ENCODE peak calls at places on chromosomes 2 and 18, in four cellular contexts. J is HepG2, P is K562, Q is GM12878. K is an unnamed sample.

GRCh38 chr2:33153008-33153407 is 206.3 kb downstream of the LTBP1 start:
- DNase-seq in J (no peak), P (no peak), Q (no peak), K (no peak)

GRCh38 chr2:3535794-3536681 is 16.7 kb upstream of the ADI1 start:
- DNase-seq in J (peak; percentile 88), P (peak; percentile 47), Q (no peak), K (no peak)

GRCh38 chr2:72137498-72138010 is 10.1 kb downstream of the CYP26B1 start:
- DNase-seq in J (peak; percentile 58), P (peak; percentile 89), Q (no peak), K (peak; percentile 79)

GRCh38 chr2:29110916-29111315 is 4.3 kb upstream of the CLIP4 start:
- DNase-seq in J (no peak), P (no peak), Q (no peak), K (no peak)

GRCh38 chr2:70983506-70984227 is 5.2 kb downstream of the ANKRD53 start:
- DNase-seq in J (no peak), P (no peak), Q (no peak), K (no peak)

GRCh38 chr2:217282531-217282930 is 422.7 kb upstream of the TNP1 start:
- DNase-seq in J (no peak), P (no peak), Q (no peak), K (no peak)

GRCh38 chr18:22417496-22418188 is at the start of gene CTAGE1:
- DNase-seq in J (no peak), P (no peak), Q (no peak), K (no peak)

GRCh38 chr2:43041661-43042360 is 184.6 kb downstream of the ZFP36L2 start:
- DNase-seq in J (peak; percentile 46), P (peak; percentile 77), Q (no peak), K (peak; percentile 28)

GRCh38 chr2:190648289-190649034 is 421 bp upstream of the NAB1 start:
- DNase-seq in J (peak; percentile 58), P (peak; percentile 86), Q (peak; percentile 17), K (peak; percentile 77)

GRCh38 chr2:237859082-237859433 is 365 bp upstream of the RAMP1 start:
- DNase-seq in J (no peak), P (no peak), Q (no peak), K (no peak)

GRCh38 chr2:67065046-67065445 is 332.1 kb upstream of the ETAA1 start:
- DNase-seq in J (no peak), P (no peak), Q (no peak), K (no peak)

GRCh38 chr2:109454304-109454703 is 159.5 kb downstream of the SEPTIN10 start:
- DNase-seq in J (no peak), P (no peak), Q (no peak), K (no peak)

GRCh38 chr2:237886702-237887481 is 27.5 kb downstream of the RAMP1 start:
- DNase-seq in J (no peak), P (no peak), Q (no peak), K (no peak)

GRCh38 chr2:237298323-237299118 is 115.4 kb downstream of the COL6A3 start:
- DNase-seq in J (peak; percentile 51), P (no peak), Q (no peak), K (no peak)

GRCh38 chr2:85324639-85325465 is 2.9 kb downstream of the TGOLN2 start:
- DNase-seq in J (peak; percentile 99), P (no peak), Q (no peak), K (no peak)

GRCh38 chr2:30096451-30096850 is 50.4 kb upstream of the YPEL5 start:
- DNase-seq in J (no peak), P (no peak), Q (no peak), K (no peak)

GRCh38 chr2:30828586-30828985 is 21.3 kb upstream of the CAPN13 start:
- DNase-seq in J (no peak), P (no peak), Q (no peak), K (no peak)

GRCh38 chr2:143852748-143853147 is 667.2 kb downstream of the ZEB2 start:
- DNase-seq in J (no peak), P (no peak), Q (no peak), K (peak; percentile 16)

GRCh38 chr18:37144921-37145320 is 316.0 kb downstream of the KIAA1328 start:
- DNase-seq in J (no peak), P (no peak), Q (no peak), K (no peak)

GRCh38 chr2:113872201-113872600 is 17.7 kb upstream of the ACTR3 start:
- DNase-seq in J (no peak), P (no peak), Q (no peak), K (no peak)

GRCh38 chr2:97754690-97755346 is 41.4 kb downstream of the ZAP70 start:
- DNase-seq in J (no peak), P (no peak), Q (no peak), K (no peak)

GRCh38 chr2:112230371-112230770 is 24.5 kb downstream of the ZC3H8 start:
- DNase-seq in J (no peak), P (no peak), Q (no peak), K (no peak)

GRCh38 chr2:144159264-144159663 is 360.7 kb downstream of the ZEB2 start:
- DNase-seq in J (no peak), P (no peak), Q (no peak), K (no peak)

GRCh38 chr2:96477458-96477857 is 27.7 kb downstream of the NEURL3 start:
- DNase-seq in J (no peak), P (no peak), Q (no peak), K (no peak)

GRCh38 chr2:95185973-95186372 is 20.4 kb downstream of the ZNF2 start:
- DNase-seq in J (no peak), P (no peak), Q (no peak), K (no peak)

GRCh38 chr18:3332376-3332775 is 70.4 kb downstream of the MYL12B start:
- DNase-seq in J (no peak), P (no peak), Q (no peak), K (no peak)

GRCh38 chr18:10752407-10752806 is 226.6 kb downstream of the NAPG start:
- DNase-seq in J (no peak), P (no peak), Q (no peak), K (no peak)

GRCh38 chr18:49616618-49617328 is 54.9 kb downstream of the LIPG start:
- DNase-seq in J (no peak), P (no peak), Q (peak; percentile 26), K (no peak)
- TF ChIP-seq FOXK2 in J (no peak), P (no peak), Q (no peak), K (no peak)

GRCh38 chr2:241272298-241272721 is 43.2 kb downstream of the HDLBP start:
- DNase-seq in J (no peak), P (no peak), Q (no peak), K (peak; percentile 31)
- TF ChIP-seq BHLHE40 in J (no peak), P (no peak), Q (no peak), K (no peak)

GRCh38 chr2:173750332-173750731 is 214.8 kb downstream of the SP3 start:
- DNase-seq in J (no peak), P (no peak), Q (no peak), K (peak; percentile 35)

GRCh38 chr2:173753441-173753840 is 211.7 kb downstream of the SP3 start:
- DNase-seq in J (no peak), P (no peak), Q (no peak), K (no peak)

GRCh38 chr2:173751245-173751975 is 213.8 kb downstream of the SP3 start:
- DNase-seq in J (no peak), P (no peak), Q (no peak), K (no peak)

GRCh38 chr2:173750831-173751230 is 214.3 kb downstream of the SP3 start:
- DNase-seq in J (no peak), P (no peak), Q (no peak), K (no peak)

GRCh38 chr2:173752152-173752551 is 213.0 kb downstream of the SP3 start:
- DNase-seq in J (no peak), P (no peak), Q (no peak), K (no peak)
- TF ChIP-seq TARDBP in J (no peak), P (no peak), Q (no peak), K (no peak)

GRCh38 chr2:207765541-207765940 is 4.2 kb downstream of the FZD5 start:
- DNase-seq in J (peak; percentile 92), P (peak; percentile 62), Q (no peak), K (no peak)
- TF ChIP-seq FOXK2 in J (no peak), P (no peak), Q (no peak), K (no peak)

DNA sequence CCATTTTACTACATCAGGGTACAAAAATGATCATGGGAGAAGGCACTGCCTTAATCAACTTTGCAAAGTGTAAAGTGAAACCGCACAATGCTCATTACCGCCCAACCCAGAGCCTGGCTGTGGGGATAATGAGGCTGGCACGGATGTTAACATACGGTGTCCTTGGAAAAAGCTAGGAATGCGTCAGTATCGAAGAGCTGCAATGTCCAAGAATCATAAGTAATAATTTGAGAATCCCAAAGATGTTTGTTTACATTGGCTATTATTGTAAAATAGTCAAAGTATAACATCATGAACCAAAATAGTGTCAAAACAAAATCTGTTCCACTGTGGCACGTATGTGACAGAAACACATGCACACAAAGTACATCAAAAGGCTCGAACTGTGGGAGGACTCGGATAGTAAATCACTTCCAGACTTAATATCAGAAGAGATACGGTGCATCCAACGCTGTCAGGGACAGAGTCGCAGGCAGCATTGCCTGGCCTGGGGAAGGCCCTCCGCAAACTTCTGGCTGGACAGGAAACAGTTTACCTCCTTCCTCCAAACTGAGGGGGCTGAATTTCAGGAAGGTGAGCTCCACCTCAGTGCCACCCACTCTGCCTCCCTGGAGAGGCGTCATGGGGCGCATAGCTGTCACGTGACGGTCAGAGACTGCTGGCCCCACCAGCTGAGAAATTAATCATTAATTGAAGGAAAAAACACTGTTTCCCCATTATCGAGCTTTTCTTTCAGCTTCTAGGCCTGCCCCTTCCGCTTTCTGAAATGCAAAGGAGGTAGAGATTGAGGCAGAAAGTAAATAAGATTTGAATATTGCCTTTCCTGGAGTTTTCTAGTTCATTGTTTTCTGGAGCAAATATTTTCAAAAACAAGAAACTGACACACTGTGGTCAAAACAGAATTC is 1.8 kb upstream of the ID2 start:
- DNase-seq in J (peak; percentile 98), P (no peak), Q (no peak), K (no peak)
- TF ChIP-seq BHLHE40 in J (peak; percentile 98), P (peak; percentile 66), Q (peak; percentile 83), K (no peak)